ENCODE peak calls at places on chromosomes 6 and 20, in seven cellular contexts. T, I, E, P, A, O and X are unnamed samples.

GRCh38 chr20:1345030-1345755 is 16.3 kb upstream of the SDCBP2 start:
- DNase-seq in T (no peak), I (no peak), E (no peak), P (no peak), A (no peak), O (peak; percentile 38), X (no peak)

GRCh38 chr20:33832113-33832853 is 21.1 kb downstream of the CHMP4B start:
- DNase-seq in T (peak; percentile 60), I (no peak), E (no peak), P (no peak), A (no peak), O (no peak), X (no peak)

GRCh38 chr6:115485400-115485799 is 575.3 kb downstream of the FRK start:
- DNase-seq in T (no peak), I (no peak), E (no peak), P (no peak), A (no peak), O (no peak), X (no peak)

GRCh38 chr6:8940356-8940755 is 505.0 kb upstream of the SLC35B3 start:
- DNase-seq in T (no peak), I (no peak), E (no peak), P (no peak), A (no peak), O (no peak), X (no peak)

GRCh38 chr20:59785986-59786753 is 147.3 kb downstream of the SYCP2 start:
- DNase-seq in T (no peak), I (no peak), E (no peak), P (no peak), A (no peak), O (no peak), X (peak; percentile 43)

GRCh38 chr6:132959927-132960326 is 145.6 kb downstream of the RPS12 start:
- DNase-seq in T (no peak), I (no peak), E (no peak), P (no peak), A (no peak), O (no peak), X (no peak)

GRCh38 chr20:17762873-17763557 is 63.2 kb downstream of the BANF2 start:
- DNase-seq in T (no peak), I (no peak), E (no peak), P (no peak), A (no peak), O (no peak), X (no peak)

GRCh38 chr6:37566209-37566859 is 66.6 kb upstream of the CCDC167 start:
- DNase-seq in T (peak; percentile 35), I (peak; percentile 65), E (peak; percentile 62), P (no peak), A (peak; percentile 58), O (peak; percentile 70), X (no peak)

GRCh38 chr6:115668781-115669180 is 391.9 kb downstream of the FRK start:
- DNase-seq in T (no peak), I (no peak), E (no peak), P (no peak), A (no peak), O (no peak), X (no peak)

GRCh38 chr20:47661714-47662113 is 123.6 kb downstream of the SULF2 start:
- DNase-seq in T (no peak), I (no peak), E (no peak), P (no peak), A (no peak), O (no peak), X (peak; percentile 47)

GRCh38 chr20:46638367-46639274 is 12.6 kb downstream of the SLC13A3 start:
- DNase-seq in T (no peak), I (no peak), E (no peak), P (no peak), A (no peak), O (no peak), X (no peak)

GRCh38 chr6:45772886-45773285 is 242.8 kb downstream of the CLIC5 start:
- DNase-seq in T (peak; percentile 48), I (no peak), E (no peak), P (no peak), A (no peak), O (no peak), X (no peak)

GRCh38 chr6:56650191-56650590 is 7.5 kb upstream of the DST start:
- DNase-seq in T (no peak), I (no peak), E (no peak), P (no peak), A (no peak), O (peak; percentile 54), X (no peak)

GRCh38 chr6:45845546-45845945 is 170.1 kb downstream of the CLIC5 start:
- DNase-seq in T (peak; percentile 65), I (no peak), E (no peak), P (no peak), A (no peak), O (peak; percentile 81), X (no peak)

GRCh38 chr6:38579010-38579628 is 60.6 kb downstream of the BTBD9 start:
- DNase-seq in T (no peak), I (no peak), E (no peak), P (no peak), A (no peak), O (peak; percentile 10), X (no peak)

GRCh38 chr20:47703748-47704147 is 81.5 kb downstream of the SULF2 start:
- DNase-seq in T (peak; percentile 55), I (no peak), E (no peak), P (no peak), A (no peak), O (no peak), X (no peak)

GRCh38 chr6:13614126-13614925 is 809 bp upstream of the NOL7 start:
- DNase-seq in T (peak; percentile 60), I (peak; percentile 74), E (no peak), P (no peak), A (peak; percentile 43), O (peak; percentile 72), X (peak; percentile 65)

GRCh38 chr20:24378651-24379050 is 90.8 kb upstream of the SYNDIG1 start:
- DNase-seq in T (no peak), I (no peak), E (no peak), P (no peak), A (no peak), O (no peak), X (no peak)

GRCh38 chr6:44024597-44025219 is 102.5 kb downstream of the MRPL14 start:
- DNase-seq in T (no peak), I (no peak), E (no peak), P (no peak), A (no peak), O (no peak), X (no peak)

GRCh38 chr6:161038229-161039003 is 46.8 kb downstream of the MAP3K4 start:
- DNase-seq in T (peak; percentile 99), I (no peak), E (no peak), P (peak; percentile 55), A (no peak), O (peak; percentile 97), X (no peak)

GRCh38 chr6:109300874-109301273 is 81.4 kb downstream of the CD164 start:
- DNase-seq in T (no peak), I (no peak), E (no peak), P (no peak), A (no peak), O (no peak), X (no peak)

GRCh38 chr6:148177589-148178233 is 164.9 kb upstream of the SASH1 start:
- DNase-seq in T (peak; percentile 36), I (peak; percentile 71), E (peak; percentile 75), P (peak; percentile 69), A (peak; percentile 20), O (peak; percentile 73), X (peak; percentile 67)

GRCh38 chr6:10901751-10902150 is 14.9 kb downstream of the SYCP2L start:
- DNase-seq in T (no peak), I (no peak), E (no peak), P (no peak), A (peak; percentile 43), O (no peak), X (no peak)

GRCh38 chr6:88629838-88630462 is 333.5 kb downstream of the RNGTT start:
- DNase-seq in T (peak; percentile 6), I (no peak), E (no peak), P (no peak), A (peak; percentile 32), O (no peak), X (no peak)

GRCh38 chr20:41044409-41045062 is 15.9 kb downstream of the TOP1 start:
- DNase-seq in T (no peak), I (no peak), E (no peak), P (no peak), A (no peak), O (no peak), X (no peak)

GRCh38 chr20:15406072-15406471 is 1068.7 kb upstream of the FLRT3 start:
- DNase-seq in T (no peak), I (no peak), E (no peak), P (no peak), A (no peak), O (no peak), X (no peak)

GRCh38 chr6:38113810-38114577 is 294.5 kb downstream of the ZFAND3 start:
- DNase-seq in T (no peak), I (no peak), E (no peak), P (no peak), A (no peak), O (no peak), X (no peak)

GRCh38 chr20:37108676-37109075 is 12.9 kb upstream of the RBL1 start:
- DNase-seq in T (no peak), I (no peak), E (no peak), P (no peak), A (no peak), O (peak; percentile 24), X (no peak)

GRCh38 chr20:37119356-37120036 is 23.7 kb upstream of the RBL1 start:
- DNase-seq in T (no peak), I (no peak), E (no peak), P (no peak), A (no peak), O (no peak), X (no peak)

GRCh38 chr20:37111926-37112455 is 16.2 kb upstream of the RBL1 start:
- DNase-seq in T (no peak), I (no peak), E (no peak), P (no peak), A (no peak), O (peak; percentile 11), X (no peak)

GRCh38 chr20:37114012-37114411 is 18.2 kb upstream of the RBL1 start:
- DNase-seq in T (no peak), I (no peak), E (no peak), P (no peak), A (no peak), O (no peak), X (no peak)
- H3K4me3 ChIP-seq in T (no peak overlapping the region), I (no peak overlapping the region), E (no peak overlapping the region), P (no peak overlapping the region), A (no peak overlapping the region), O (no peak overlapping the region), X (no peak overlapping the region)

GRCh38 chr20:58374027-58374850 is 14.8 kb upstream of the VAPB start:
- DNase-seq in T (no peak), I (no peak), E (no peak), P (no peak), A (no peak), O (no peak), X (no peak)
- H3K27ac ChIP-seq in T (no peak overlapping the region), I (no peak overlapping the region), E (no peak overlapping the region), P (no peak overlapping the region), A (no peak overlapping the region), O (no peak overlapping the region), X (no peak overlapping the region)

GRCh38 chr6:136734977-136735376 is 57.3 kb downstream of the MAP3K5 start:
- DNase-seq in T (no peak), I (no peak), E (no peak), P (no peak), A (no peak), O (no peak), X (no peak)
- H3K4me3 ChIP-seq in T (no peak overlapping the region), I (no peak overlapping the region), E (no peak overlapping the region), P (no peak overlapping the region), A (no peak overlapping the region), O (no peak overlapping the region), X (no peak overlapping the region)

GRCh38 chr6:31896493-31896855 is 1.0 kb downstream of the EHMT2 start:
- DNase-seq in T (no peak), I (no peak), E (no peak), P (no peak), A (no peak), O (no peak), X (no peak)
- H3K27ac ChIP-seq in T (no peak overlapping the region), I (peak overlapping the region; percentile 85), E (no peak overlapping the region), P (peak overlapping the region; percentile 84), A (peak overlapping the region; percentile 82), O (no peak overlapping the region), X (peak overlapping the region; percentile 87)